ENCODE peak calls at places on chromosomes 12 and 14, in nine cellular contexts. G, B, E, Y, L, U, A, S and H are unnamed samples.

GRCh38 chr14:104917992-104918391 is 6.7 kb upstream of the PLD4 start:
- DNase-seq in G (no peak), B (peak; percentile 18), E (no peak), Y (no peak), L (no peak), U (no peak), A (no peak), S (no peak), H (no peak)

GRCh38 chr12:6345319-6346071 is 3.6 kb upstream of the TNFRSF1A start:
- DNase-seq in G (peak; percentile 99), B (peak; percentile 96), E (peak; percentile 85), Y (peak; percentile 79), L (no peak), U (no peak), A (peak; percentile 97), S (no peak), H (no peak)

GRCh38 chr12:112686373-112686772 is 105.2 kb upstream of the RPH3A start:
- DNase-seq in G (peak; percentile 3), B (no peak), E (no peak), Y (no peak), L (no peak), U (no peak), A (no peak), S (no peak), H (no peak)

GRCh38 chr12:94614288-94614721 is 36.1 kb downstream of the TMCC3 start:
- DNase-seq in G (no peak), B (peak; percentile 33), E (no peak), Y (no peak), L (no peak), U (no peak), A (no peak), S (peak; percentile 76), H (no peak)

GRCh38 chr14:68679746-68680467 is 113.0 kb downstream of the ZFP36L1 start:
- DNase-seq in G (no peak), B (no peak), E (no peak), Y (no peak), L (no peak), U (no peak), A (no peak), S (no peak), H (no peak)

GRCh38 chr12:95117178-95117599 is 43.8 kb upstream of the NR2C1 start:
- DNase-seq in G (peak; percentile 75), B (peak; percentile 84), E (peak; percentile 39), Y (peak; percentile 67), L (peak; percentile 66), U (no peak), A (peak; percentile 57), S (peak; percentile 80), H (peak; percentile 48)

GRCh38 chr12:15230137-15230536 is 8.9 kb upstream of the RERG start:
- DNase-seq in G (no peak), B (no peak), E (no peak), Y (no peak), L (no peak), U (no peak), A (no peak), S (no peak), H (no peak)

GRCh38 chr14:70254476-70254961 is 65.8 kb upstream of the SLC8A3 start:
- DNase-seq in G (peak; percentile 1), B (peak; percentile 15), E (no peak), Y (peak; percentile 37), L (peak; percentile 80), U (peak; percentile 78), A (no peak), S (peak; percentile 59), H (no peak)

GRCh38 chr12:48794870-48795269 is 6.0 kb upstream of the ADCY6 start:
- DNase-seq in G (peak; percentile 55), B (peak; percentile 47), E (no peak), Y (no peak), L (no peak), U (no peak), A (no peak), S (no peak), H (no peak)

GRCh38 chr14:96011609-96012008 is 27.6 kb upstream of the C14orf132 start:
- DNase-seq in G (no peak), B (peak; percentile 8), E (no peak), Y (no peak), L (no peak), U (no peak), A (no peak), S (no peak), H (no peak)

GRCh38 chr14:95486875-95487668 is 29.4 kb downstream of the SYNE3 start:
- DNase-seq in G (no peak), B (no peak), E (no peak), Y (no peak), L (peak; percentile 62), U (no peak), A (no peak), S (no peak), H (no peak)

GRCh38 chr12:92753976-92754885 is 51.4 kb downstream of the PLEKHG7 start:
- DNase-seq in G (peak; percentile 15), B (no peak), E (no peak), Y (no peak), L (no peak), U (no peak), A (no peak), S (no peak), H (no peak)

GRCh38 chr12:96985515-96986362 is 78.7 kb downstream of the NEDD1 start:
- DNase-seq in G (no peak), B (no peak), E (no peak), Y (no peak), L (peak; percentile 10), U (peak; percentile 67), A (no peak), S (peak; percentile 74), H (no peak)

GRCh38 chr12:171743-172705 is 41.9 kb downstream of the SLC6A12 start:
- DNase-seq in G (no peak), B (no peak), E (no peak), Y (no peak), L (peak; percentile 67), U (no peak), A (no peak), S (no peak), H (no peak)

GRCh38 chr14:85535316-85535715 is 5.4 kb downstream of the FLRT2 start:
- DNase-seq in G (no peak), B (no peak), E (no peak), Y (no peak), L (no peak), U (no peak), A (no peak), S (no peak), H (no peak)

GRCh38 chr14:85534914-85535313 is 5.0 kb downstream of the FLRT2 start:
- DNase-seq in G (no peak), B (peak; percentile 21), E (no peak), Y (no peak), L (no peak), U (no peak), A (no peak), S (no peak), H (no peak)

GRCh38 chr14:85537526-85537925 is 7.6 kb downstream of the FLRT2 start:
- DNase-seq in G (no peak), B (no peak), E (no peak), Y (no peak), L (no peak), U (no peak), A (no peak), S (no peak), H (no peak)

GRCh38 chr14:85536835-85537195 is 6.9 kb downstream of the FLRT2 start:
- DNase-seq in G (peak; percentile 53), B (peak; percentile 75), E (no peak), Y (no peak), L (no peak), U (no peak), A (no peak), S (no peak), H (no peak)

GRCh38 chr14:85535916-85536834 is 6.2 kb downstream of the FLRT2 start:
- DNase-seq in G (peak; percentile 79), B (peak; percentile 74), E (no peak), Y (no peak), L (no peak), U (no peak), A (no peak), S (peak; percentile 50), H (no peak)
- TF ChIP-seq CTCF in G (peak; percentile 60), B (peak; percentile 49), E (peak; percentile 36), Y (no peak), L (no peak), U (peak; percentile 50), A (peak; percentile 26), S (peak; percentile 47), H (peak; percentile 40)

DNA sequence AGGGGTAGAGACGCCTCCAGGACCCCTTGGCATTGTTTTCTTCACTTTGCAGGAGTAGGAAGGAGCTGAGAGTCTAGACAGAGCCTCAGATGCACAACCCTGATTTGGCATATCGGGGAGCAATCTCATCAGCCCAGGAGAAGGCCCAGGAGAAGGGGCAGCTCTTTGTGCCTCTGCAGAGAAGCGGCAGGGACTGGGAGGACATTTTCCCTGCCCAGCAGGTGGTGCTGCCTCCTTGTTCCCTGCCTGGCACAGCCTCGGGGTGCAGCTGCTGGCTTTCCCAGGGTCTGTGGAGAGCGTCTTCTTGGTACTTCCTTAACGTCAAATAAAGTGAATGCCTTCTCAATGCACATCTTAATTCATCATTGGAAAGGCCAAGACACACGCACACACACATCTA is 419.5 kb downstream of the TMEM121 start:
- DNase-seq in G (no peak), B (no peak), E (no peak), Y (peak; percentile 38), L (no peak), U (no peak), A (no peak), S (no peak), H (no peak)
- TF ChIP-seq CTCF in G (no peak), B (no peak), E (no peak), Y (no peak), L (no peak), U (peak; percentile 23), A (no peak), S (no peak), H (no peak)

GRCh38 chr12:3313655-3314305 is 177.2 kb upstream of the PRMT8 start:
- DNase-seq in G (peak; percentile 20), B (no peak), E (no peak), Y (no peak), L (no peak), U (no peak), A (no peak), S (peak; percentile 63), H (no peak)
- TF ChIP-seq CTCF in G (peak; percentile 20), B (peak; percentile 44), E (peak; percentile 41), Y (no peak), L (no peak), U (no peak), A (no peak), S (peak; percentile 44), H (peak; percentile 32)

GRCh38 chr12:25557830-25558436 is 4.8 kb upstream of the LMNTD1 start:
- DNase-seq in G (peak; percentile 43), B (peak; percentile 64), E (no peak), Y (no peak), L (no peak), U (no peak), A (no peak), S (peak; percentile 89), H (peak; percentile 14)
- TF ChIP-seq CTCF in G (peak; percentile 55), B (peak; percentile 59), E (peak; percentile 47), Y (no peak), L (no peak), U (peak; percentile 49), A (peak; percentile 41), S (peak; percentile 89), H (peak; percentile 45)

GRCh38 chr12:132558861-132559623 is 51.3 kb downstream of the LRCOL1 start:
- DNase-seq in G (no peak), B (no peak), E (no peak), Y (no peak), L (no peak), U (no peak), A (no peak), S (no peak), H (no peak)
- TF ChIP-seq CTCF in G (no peak), B (no peak), E (no peak), Y (no peak), L (no peak), U (no peak), A (no peak), S (no peak), H (no peak)